ENCODE peak calls at places on chromosomes 16 and 17, in four cellular contexts. W is CD4-positive, CD25-positive, alpha-beta regulatory T cell; B is SJCRH30; K is psoas muscle. J is an unnamed sample. For H3K27me3, the result is how much of the 10 kb centered on the place peaks cover.

GRCh38 chr17:57988301-57989010 is 402 bp upstream of the VEZF1 start:
- DNase-seq in W (peak), B (peak), K (peak), J (peak)

GRCh38 chr16:28010671-28011070 is 52.8 kb downstream of the GSG1L start:
- DNase-seq in W (no peak), B (no peak), K (no peak), J (no peak)

GRCh38 chr17:79618383-79619067 is 7.7 kb upstream of the RBFOX3 start:
- DNase-seq in W (no peak), B (no peak), K (no peak), J (peak)

GRCh38 chr17:45719335-45720071 is 64.6 kb upstream of the CRHR1 start:
- DNase-seq in W (no peak), B (peak), K (no peak), J (peak)

GRCh38 chr17:44071772-44072171 is 1.2 kb downstream of the G6PC3 start:
- DNase-seq in W (no peak), B (no peak), K (no peak), J (no peak)

GRCh38 chr16:69932228-69932627 is 18.9 kb upstream of the CLEC18A start:
- DNase-seq in W (no peak), B (no peak), K (no peak), J (peak)

GRCh38 chr17:17709815-17710321 is 28.6 kb downstream of the RAI1 start:
- DNase-seq in W (no peak), B (no peak), K (no peak), J (no peak)

GRCh38 chr17:4482338-4483011 is 16.2 kb upstream of the SPNS2 start:
- DNase-seq in W (no peak), B (no peak), K (no peak), J (no peak)

GRCh38 chr17:75152971-75153853 is 1.1 kb downstream of the JPT1 start:
- DNase-seq in W (peak), B (peak), K (no peak), J (no peak)

GRCh38 chr16:68640972-68641371 is 4.1 kb upstream of the CDH3 start:
- DNase-seq in W (no peak), B (no peak), K (no peak), J (no peak)
- H3K27me3 ChIP-seq in W (under half), B (under half), K (under half), J (under half)

GRCh38 chr16:56591377-56592060 is 2.2 kb downstream of the MT3 start:
- DNase-seq in W (no peak), B (no peak), K (no peak), J (no peak)

GRCh38 chr16:56589141-56590039 is at the start of gene MT3:
- DNase-seq in W (peak), B (no peak), K (peak), J (peak)

GRCh38 chr16:56593573-56594291 is 4.4 kb downstream of the MT3 start:
- DNase-seq in W (no peak), B (no peak), K (no peak), J (no peak)

GRCh38 chr16:56584276-56584675 is 5.1 kb upstream of the MT3 start:
- DNase-seq in W (no peak), B (no peak), K (no peak), J (no peak)

DNA sequence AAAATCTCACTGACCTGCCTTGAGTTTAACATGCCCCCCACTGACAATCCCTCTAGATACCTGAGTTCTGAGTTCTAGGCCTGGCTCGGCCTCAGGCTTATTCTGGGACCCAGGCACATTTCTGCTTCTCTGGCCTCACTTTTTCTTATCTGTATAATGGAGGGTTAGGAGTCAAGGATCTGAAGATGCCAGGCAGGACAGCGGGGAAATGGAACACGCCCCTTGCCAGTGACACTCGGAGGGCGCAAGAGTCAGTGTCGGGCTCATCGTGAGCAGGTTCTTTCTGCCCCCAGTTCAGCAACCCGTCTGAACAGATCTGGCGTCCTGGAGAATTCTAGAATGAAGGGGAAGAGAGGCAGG is 567 bp upstream of the MT3 start:
- DNase-seq in W (no peak), B (no peak), K (no peak), J (no peak)
- H3K27me3 ChIP-seq in W (under half), B (under half), K (under half), J (under half)

DNA sequence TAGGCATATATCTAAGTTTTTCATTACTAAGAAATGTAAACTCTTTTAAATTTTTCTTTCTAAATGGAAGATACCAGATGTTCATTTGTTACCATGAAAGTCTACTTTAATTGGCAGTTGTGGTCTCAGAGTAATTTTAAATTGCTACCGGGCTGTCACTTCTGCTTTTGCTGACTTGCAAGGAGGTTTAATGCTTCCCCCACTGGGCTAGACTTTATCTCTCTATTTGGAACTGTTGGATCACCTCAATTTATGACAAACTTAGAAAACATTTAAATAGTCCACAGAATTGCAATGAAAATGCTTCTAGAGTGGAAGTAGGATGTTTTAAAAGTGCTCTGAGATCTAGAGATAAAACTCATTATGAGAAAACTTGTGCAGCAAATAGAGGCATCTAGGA is 479.8 kb upstream of the GOT2 start:
- DNase-seq in W (no peak), B (no peak), K (no peak), J (no peak)
- H3K27me3 ChIP-seq in W (under half), B (under half), K (under half), J (under half)

DNA sequence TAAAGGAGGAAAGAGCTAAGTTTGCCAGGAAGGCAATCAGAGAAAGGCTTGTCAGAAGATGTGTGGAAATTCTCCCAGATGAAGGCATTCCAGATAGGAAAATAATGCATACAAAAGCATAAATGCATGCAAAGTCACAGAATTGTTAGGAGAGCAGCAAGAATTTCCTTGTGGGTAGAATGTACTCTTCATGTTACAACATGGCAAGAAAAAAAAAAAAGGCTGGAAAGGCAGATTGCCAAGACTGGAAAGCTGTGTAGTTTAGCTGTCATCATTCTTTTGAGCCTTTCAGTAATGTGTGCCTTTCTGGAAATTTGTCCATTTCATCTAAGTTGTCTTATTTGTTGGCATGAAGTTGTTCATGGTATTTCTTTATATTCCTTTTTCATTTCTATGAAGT is 71.0 kb upstream of the EFCAB3 start:
- DNase-seq in W (no peak), B (no peak), K (no peak), J (no peak)
- H3K27me3 ChIP-seq in W (under half), B (under half), K (under half), J (under half)

DNA sequence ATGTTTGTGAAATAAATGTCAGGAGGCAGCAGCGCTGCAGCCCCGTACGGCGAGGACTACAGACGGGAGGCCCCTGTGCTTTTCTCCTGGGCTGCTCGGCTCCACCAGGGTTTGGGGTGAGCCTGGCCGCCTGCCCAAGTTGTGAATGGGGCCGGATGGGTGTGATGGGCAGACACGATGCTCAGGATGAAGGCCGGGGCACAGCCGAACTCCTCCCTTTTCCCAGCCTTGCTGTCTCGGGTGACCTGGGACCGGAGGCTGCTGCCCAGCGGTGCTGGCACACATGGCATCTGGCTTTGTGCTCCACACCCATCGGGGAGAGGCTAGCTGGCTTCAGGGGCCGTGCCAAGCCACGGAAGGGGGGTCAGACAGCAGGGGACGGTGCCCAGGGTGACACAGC is 34.2 kb upstream of the ZFPM1 start:
- DNase-seq in W (no peak), B (no peak), K (no peak), J (no peak)
- H3K27me3 ChIP-seq in W (under half), B (under half), K (under half), J (under half)

GRCh38 chr17:5798104-5798503 is 213.8 kb upstream of the NLRP1 start:
- DNase-seq in W (no peak), B (no peak), K (no peak), J (no peak)

GRCh38 chr17:5800131-5800530 is 215.8 kb upstream of the NLRP1 start:
- DNase-seq in W (no peak), B (no peak), K (no peak), J (no peak)

GRCh38 chr17:5794881-5795486 is 210.7 kb upstream of the NLRP1 start:
- DNase-seq in W (no peak), B (no peak), K (no peak), J (no peak)

GRCh38 chr17:5800646-5801045 is 216.3 kb upstream of the NLRP1 start:
- DNase-seq in W (no peak), B (no peak), K (no peak), J (no peak)

GRCh38 chr17:5797447-5797846 is 213.1 kb upstream of the NLRP1 start:
- DNase-seq in W (no peak), B (no peak), K (no peak), J (no peak)
- H3K27me3 ChIP-seq in W (under half), B (under half), K (under half), J (under half)

GRCh38 chr16:86878290-86879160 is 300.2 kb downstream of the FOXL1 start:
- DNase-seq in W (no peak), B (peak), K (no peak), J (no peak)

GRCh38 chr16:86877835-86878234 is 299.5 kb downstream of the FOXL1 start:
- DNase-seq in W (no peak), B (no peak), K (no peak), J (no peak)

GRCh38 chr16:86874141-86874540 is 295.8 kb downstream of the FOXL1 start:
- DNase-seq in W (peak), B (peak), K (no peak), J (no peak)

GRCh38 chr16:86877108-86877507 is 298.8 kb downstream of the FOXL1 start:
- DNase-seq in W (no peak), B (no peak), K (no peak), J (no peak)

GRCh38 chr16:86876499-86876898 is 298.1 kb downstream of the FOXL1 start:
- DNase-seq in W (no peak), B (no peak), K (no peak), J (no peak)
- H3K27me3 ChIP-seq in W (under half), B (under half), K (under half), J (under half)

GRCh38 chr17:69555056-69555455 is 140.6 kb downstream of the MAP2K6 start:
- DNase-seq in W (no peak), B (no peak), K (no peak), J (no peak)
- H3K27me3 ChIP-seq in W (under half), B (under half), K (under half), J (under half)

DNA sequence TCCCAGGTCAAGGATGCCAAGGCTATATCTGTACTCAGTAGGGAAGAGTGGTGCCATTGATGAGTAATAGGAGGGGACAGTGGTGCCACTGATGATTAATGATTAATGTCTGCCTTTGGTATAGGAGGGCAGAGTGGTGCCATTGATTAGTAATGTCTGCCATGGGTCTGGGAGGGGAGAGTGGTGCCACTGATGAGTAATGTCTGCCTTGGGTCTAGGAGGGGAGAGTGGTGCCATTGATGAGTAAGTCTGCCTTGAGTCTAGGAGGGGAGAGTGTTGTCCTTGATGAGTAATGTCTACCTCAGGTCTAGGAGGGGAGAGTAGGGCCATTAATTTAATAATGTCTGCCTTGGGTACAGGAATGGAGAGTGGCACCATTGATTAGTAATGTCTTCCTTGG is 507.8 kb upstream of the EEF2KMT start:
- DNase-seq in W (no peak), B (no peak), K (no peak), J (no peak)
- H3K27me3 ChIP-seq in W (under half), B (under half), K (under half), J (under half)